ENCODE peak calls at places on chromosomes 12 and 14, in five cellular contexts. K is neural crest cell; Z is GM18507; F is osteocyte; B is CD8-positive, alpha-beta T cell. U is an unnamed sample.

GRCh38 chr12:49200882-49201594 is 12.2 kb upstream of the TUBA1A start:
- DNase-seq in K (no peak), Z (no peak), F (no peak), B (no peak), U (peak; percentile 87)

GRCh38 chr12:30457621-30458289 is 237.9 kb downstream of the IPO8 start:
- DNase-seq in K (no peak), Z (no peak), F (no peak), B (no peak), U (peak; percentile 23)

GRCh38 chr14:103205541-103205906 is 82.3 kb downstream of the TNFAIP2 start:
- DNase-seq in K (no peak), Z (no peak), F (no peak), B (no peak), U (no peak)

GRCh38 chr14:99733551-99734405 is 49.7 kb downstream of the CYP46A1 start:
- DNase-seq in K (no peak), Z (no peak), F (no peak), B (no peak), U (no peak)

GRCh38 chr14:35374273-35374681 is 30.3 kb downstream of the NFKBIA start:
- DNase-seq in K (no peak), Z (no peak), F (no peak), B (no peak), U (peak; percentile 86)

GRCh38 chr14:77458249-77458950 is 507 bp downstream of the AHSA1 start:
- DNase-seq in K (peak; percentile 14), Z (no peak), F (no peak), B (peak; percentile 0), U (no peak)

GRCh38 chr12:23221066-23221465 is 596.1 kb downstream of the ETNK1 start:
- DNase-seq in K (no peak), Z (no peak), F (no peak), B (no peak), U (no peak)

GRCh38 chr14:77674931-77675330 is 32.9 kb downstream of the ALKBH1 start:
- DNase-seq in K (no peak), Z (no peak), F (no peak), B (no peak), U (no peak)

GRCh38 chr12:70618371-70618770 is 18.9 kb downstream of the PTPRB start:
- DNase-seq in K (no peak), Z (no peak), F (no peak), B (no peak), U (no peak)

GRCh38 chr12:61291647-61292046 is 968.6 kb upstream of the USP15 start:
- DNase-seq in K (no peak), Z (no peak), F (no peak), B (no peak), U (no peak)

GRCh38 chr12:53622724-53623123 is 3.5 kb downstream of the ATF7 start:
- DNase-seq in K (no peak), Z (no peak), F (no peak), B (no peak), U (no peak)

GRCh38 chr12:462936-463705 is 3.4 kb downstream of the B4GALNT3 start:
- DNase-seq in K (no peak), Z (no peak), F (no peak), B (no peak), U (no peak)

GRCh38 chr14:61461808-61462275 is 140.5 kb downstream of the PRKCH start:
- DNase-seq in K (peak; percentile 57), Z (peak; percentile 43), F (no peak), B (no peak), U (peak; percentile 70)

GRCh38 chr12:111673503-111673902 is 12.3 kb downstream of the BRAP start:
- DNase-seq in K (no peak), Z (no peak), F (no peak), B (no peak), U (no peak)

GRCh38 chr12:88544991-88545684 is 35.1 kb downstream of the KITLG start:
- DNase-seq in K (no peak), Z (no peak), F (no peak), B (no peak), U (no peak)

GRCh38 chr14:60651051-60651935 is 2.0 kb upstream of the SIX1 start:
- DNase-seq in K (no peak), Z (no peak), F (no peak), B (no peak), U (no peak)

GRCh38 chr14:64764641-64765520 is 60.7 kb downstream of the PLEKHG3 start:
- DNase-seq in K (peak; percentile 83), Z (peak; percentile 60), F (peak; percentile 93), B (peak; percentile 38), U (peak; percentile 33)

GRCh38 chr14:93132472-93133065 is 16.8 kb upstream of the ITPK1 start:
- DNase-seq in K (peak; percentile 40), Z (no peak), F (no peak), B (no peak), U (no peak)

GRCh38 chr12:102093319-102093718 is 26.6 kb downstream of the NUP37 start:
- DNase-seq in K (no peak), Z (no peak), F (no peak), B (no peak), U (no peak)